ENCODE peak calls at places on chromosomes 4 and X, in seven cellular contexts. One of them, this sample, is unnamed.

GRCh38 chrX:38519651-38520050 is 41.7 kb upstream of the TSPAN7 start:
- DNase-seq in H9: no peak
- DNase-seq in Right ventricle myocardium inferior: no peak
- DNase-seq in upper lobe of right lung: no peak
- DNase-seq in activated T-cell treated with anti-CD3 and anti-CD28 coated beads, Interleukin-2, amount 50 U/mL, for 72 hours: no peak
- DNase-seq in bronchial epithelial cell: no peak
- DNase-seq in right cardiac atrium: no peak
- DNase-seq in this sample: no peak

GRCh38 chr4:177964061-177964460 is 521.8 kb upstream of the AGA start:
- DNase-seq in H9: no peak
- DNase-seq in Right ventricle myocardium inferior: no peak
- DNase-seq in upper lobe of right lung: no peak
- DNase-seq in activated T-cell treated with anti-CD3 and anti-CD28 coated beads, Interleukin-2, amount 50 U/mL, for 72 hours: no peak
- DNase-seq in bronchial epithelial cell: peak; percentile 6
- DNase-seq in right cardiac atrium: no peak
- DNase-seq in this sample: no peak

GRCh38 chr4:99661907-99662306 is 4.3 kb upstream of the C4orf54 start:
- DNase-seq in H9: no peak
- DNase-seq in Right ventricle myocardium inferior: no peak
- DNase-seq in upper lobe of right lung: no peak
- DNase-seq in activated T-cell treated with anti-CD3 and anti-CD28 coated beads, Interleukin-2, amount 50 U/mL, for 72 hours: no peak
- DNase-seq in bronchial epithelial cell: no peak
- DNase-seq in right cardiac atrium: peak; percentile 49
- DNase-seq in this sample: no peak

GRCh38 chrX:46582964-46583363 is 9.4 kb downstream of the CHST7 start:
- DNase-seq in H9: no peak
- DNase-seq in Right ventricle myocardium inferior: no peak
- DNase-seq in upper lobe of right lung: no peak
- DNase-seq in activated T-cell treated with anti-CD3 and anti-CD28 coated beads, Interleukin-2, amount 50 U/mL, for 72 hours: no peak
- DNase-seq in bronchial epithelial cell: peak; percentile 93
- DNase-seq in right cardiac atrium: no peak
- DNase-seq in this sample: no peak

GRCh38 chr4:24529555-24529954 is 54.8 kb downstream of the DHX15 start:
- DNase-seq in H9: no peak
- DNase-seq in Right ventricle myocardium inferior: no peak
- DNase-seq in upper lobe of right lung: no peak
- DNase-seq in activated T-cell treated with anti-CD3 and anti-CD28 coated beads, Interleukin-2, amount 50 U/mL, for 72 hours: no peak
- DNase-seq in bronchial epithelial cell: no peak
- DNase-seq in right cardiac atrium: no peak
- DNase-seq in this sample: no peak

GRCh38 chr4:52711834-52712171 is 39.4 kb downstream of the ERVMER34-1 start:
- DNase-seq in H9: no peak
- DNase-seq in Right ventricle myocardium inferior: no peak
- DNase-seq in upper lobe of right lung: no peak
- DNase-seq in activated T-cell treated with anti-CD3 and anti-CD28 coated beads, Interleukin-2, amount 50 U/mL, for 72 hours: no peak
- DNase-seq in bronchial epithelial cell: no peak
- DNase-seq in right cardiac atrium: no peak
- DNase-seq in this sample: no peak

GRCh38 chr4:31768756-31769155 is 1048.6 kb downstream of the PCDH7 start:
- DNase-seq in H9: no peak
- DNase-seq in Right ventricle myocardium inferior: no peak
- DNase-seq in upper lobe of right lung: no peak
- DNase-seq in activated T-cell treated with anti-CD3 and anti-CD28 coated beads, Interleukin-2, amount 50 U/mL, for 72 hours: no peak
- DNase-seq in bronchial epithelial cell: no peak
- DNase-seq in right cardiac atrium: no peak
- DNase-seq in this sample: no peak

GRCh38 chrX:109826954-109827708 is 94.1 kb upstream of the ACSL4 start:
- DNase-seq in H9: no peak
- DNase-seq in Right ventricle myocardium inferior: no peak
- DNase-seq in upper lobe of right lung: no peak
- DNase-seq in activated T-cell treated with anti-CD3 and anti-CD28 coated beads, Interleukin-2, amount 50 U/mL, for 72 hours: no peak
- DNase-seq in bronchial epithelial cell: peak; percentile 57
- DNase-seq in right cardiac atrium: no peak
- DNase-seq in this sample: no peak

GRCh38 chr4:103786014-103786413 is 66.2 kb upstream of the TACR3 start:
- DNase-seq in H9: peak; percentile 67
- DNase-seq in Right ventricle myocardium inferior: no peak
- DNase-seq in upper lobe of right lung: no peak
- DNase-seq in activated T-cell treated with anti-CD3 and anti-CD28 coated beads, Interleukin-2, amount 50 U/mL, for 72 hours: peak; percentile 7
- DNase-seq in bronchial epithelial cell: peak; percentile 46
- DNase-seq in right cardiac atrium: no peak
- DNase-seq in this sample: no peak

This sample was measured in memory B cell.